ENCODE peak calls at places on chromosomes 11 and 22, in nine cellular contexts. R is fibroblast of lung, U is dorsolateral prefrontal cortex, H is uterus, O is prostate gland, V is BJ, I is endothelial cell, S is epithelial cell of esophagus, Y is HCT116. E is an unnamed sample.

GRCh38 chr11:15186146-15186545 is 71.4 kb downstream of the INSC start:
- DNase-seq in U (no peak), Y (no peak), S (no peak), I (no peak), O (no peak), R (no peak), V (no peak), H (no peak), E (no peak)

GRCh38 chr22:42336527-42337227 is 66.2 kb upstream of the TCF20 start:
- DNase-seq in H (no peak), R (no peak), Y (no peak), I (no peak), V (no peak), O (no peak), S (peak; percentile 65), U (peak; percentile 57), E (peak; percentile 41)

GRCh38 chr11:90849278-90849677 is 626.4 kb upstream of the CHORDC1 start:
- DNase-seq in S (peak; percentile 2), O (no peak), I (no peak), V (no peak), U (no peak), Y (no peak), H (no peak), R (no peak), E (peak; percentile 14)

GRCh38 chr11:93063101-93063500 is 93.7 kb downstream of the MTNR1B start:
- DNase-seq in Y (no peak), I (no peak), S (no peak), V (no peak), R (peak; percentile 19), U (no peak), H (no peak), O (no peak), E (no peak)

GRCh38 chr11:47314992-47315391 is 37.5 kb downstream of the MYBPC3 start:
- DNase-seq in O (no peak), Y (no peak), R (no peak), U (no peak), I (no peak), H (no peak), S (no peak), V (peak; percentile 35), E (no peak)

GRCh38 chr11:129644326-129644725 is 171.3 kb upstream of the TMEM45B start:
- DNase-seq in Y (no peak), S (no peak), I (no peak), R (peak; percentile 29), O (no peak), H (no peak), U (no peak), V (no peak), E (no peak)

GRCh38 chr11:118587952-118588351 is 15.7 kb downstream of the ARCN1 start:
- DNase-seq in R (no peak), H (no peak), O (no peak), U (no peak), Y (no peak), I (no peak), S (no peak), V (no peak), E (no peak)

GRCh38 chr22:36741204-36741793 is 34.6 kb downstream of the IFT27 start:
- DNase-seq in V (no peak), Y (peak; percentile 46), S (no peak), I (no peak), O (no peak), R (no peak), H (no peak), U (no peak), E (no peak)

GRCh38 chr11:13354335-13354734 is 76.7 kb downstream of the BMAL1 start:
- DNase-seq in O (no peak), V (no peak), Y (no peak), I (peak; percentile 28), R (no peak), H (no peak), U (no peak), S (peak; percentile 37), E (peak; percentile 43)

GRCh38 chr11:61834278-61835004 is 6.3 kb downstream of the FADS2 start:
- DNase-seq in R (peak; percentile 82), I (peak; percentile 77), Y (no peak), H (peak; percentile 64), S (no peak), O (no peak), V (no peak), U (no peak), E (peak; percentile 49)

GRCh38 chr11:33860926-33861325 is 30.9 kb downstream of the LMO2 start:
- DNase-seq in O (peak; percentile 22), S (no peak), I (no peak), U (no peak), R (no peak), H (no peak), V (no peak), Y (no peak), E (no peak)

GRCh38 chr11:33861911-33862310 is 30.0 kb downstream of the LMO2 start:
- DNase-seq in Y (no peak), O (no peak), U (no peak), V (no peak), R (no peak), S (no peak), H (no peak), I (no peak), E (no peak)

GRCh38 chr11:33861366-33861765 is 30.5 kb downstream of the LMO2 start:
- DNase-seq in Y (no peak), S (no peak), I (no peak), U (no peak), V (no peak), H (no peak), O (no peak), R (no peak), E (no peak)

GRCh38 chr11:33859306-33859705 is 32.6 kb downstream of the LMO2 start:
- DNase-seq in U (no peak), H (no peak), I (no peak), Y (no peak), S (no peak), V (no peak), O (no peak), R (no peak), E (no peak)

GRCh38 chr11:33857924-33858323 is 34.0 kb downstream of the LMO2 start:
- DNase-seq in V (peak; percentile 1), Y (peak; percentile 55), U (peak; percentile 63), I (peak; percentile 89), O (peak; percentile 57), S (peak; percentile 71), R (peak; percentile 46), H (peak; percentile 73), E (peak; percentile 80)
- TF ChIP-seq CTCF in V (peak; percentile 93), Y (peak; percentile 88), U (peak; percentile 91), I (peak; percentile 88), O (peak; percentile 75), S (peak; percentile 95), R (peak; percentile 93), H (peak; percentile 87), E (peak; percentile 91)

GRCh38 chr22:48004936-48005335 is 1242.5 kb downstream of the TBC1D22A start:
- DNase-seq in V (no peak), S (no peak), H (no peak), R (no peak), U (no peak), Y (no peak), I (no peak), O (no peak), E (no peak)

DNA sequence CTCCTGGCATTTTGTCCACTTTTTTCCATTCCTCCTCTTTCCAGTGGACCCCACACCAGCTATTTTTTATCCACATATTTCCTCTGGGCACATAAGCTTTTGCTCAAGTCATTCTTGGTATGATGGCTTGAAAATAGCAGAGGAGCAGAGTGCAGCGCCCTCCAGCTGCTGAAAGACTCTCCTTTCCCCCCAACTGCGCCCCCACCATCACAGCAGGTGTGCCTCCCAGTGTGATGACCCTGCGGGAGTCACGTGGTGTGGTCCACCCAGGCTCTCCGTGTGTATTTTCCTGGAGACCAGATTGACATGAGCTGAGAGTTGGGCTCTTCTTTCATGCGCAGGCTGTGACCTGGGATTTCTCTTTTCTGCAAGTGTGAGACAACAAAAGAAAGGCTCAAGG is 1241.6 kb downstream of the TBC1D22A start:
- DNase-seq in S (no peak), R (no peak), O (no peak), I (no peak), V (no peak), H (no peak), Y (no peak), U (no peak), E (no peak)
- TF ChIP-seq CTCF in S (no peak), R (no peak), O (no peak), I (no peak), V (no peak), H (no peak), Y (no peak), U (no peak), E (no peak)

DNA sequence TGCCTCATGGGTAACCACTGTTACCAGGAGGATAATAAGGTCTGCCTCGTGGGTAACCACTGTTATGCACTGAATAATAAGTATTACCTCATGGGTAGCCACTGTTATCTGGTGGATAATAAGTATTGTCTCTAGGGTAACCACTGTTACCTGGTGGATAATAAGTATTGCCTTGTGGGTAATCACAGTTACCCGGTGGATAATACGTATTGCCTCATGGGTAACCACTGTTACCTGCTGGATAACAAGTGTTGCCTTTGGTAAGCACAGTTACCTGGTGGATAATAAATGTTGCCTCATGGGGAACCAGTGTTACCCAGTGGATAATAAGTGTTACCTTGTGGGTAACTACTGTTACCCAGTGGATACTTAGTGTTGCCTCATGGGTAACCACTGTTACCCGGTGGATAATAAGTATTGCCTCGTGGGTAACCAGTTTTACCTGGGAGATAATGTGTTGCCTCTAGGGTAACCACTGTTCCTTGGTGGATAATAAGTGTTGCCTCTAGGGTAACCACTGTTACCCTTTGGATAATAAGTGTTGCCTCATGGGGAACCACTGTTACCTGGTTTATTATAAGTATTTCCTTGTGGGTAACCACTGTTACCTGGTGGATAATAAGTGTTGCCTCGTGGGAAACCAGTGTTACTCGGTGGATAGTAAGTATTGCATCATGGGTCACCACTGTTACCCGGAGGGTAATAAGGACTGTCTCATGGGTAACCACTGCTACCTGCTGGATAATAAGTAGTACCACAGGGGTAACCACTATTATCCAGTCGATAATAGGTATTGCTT is 10.6 kb upstream of the NXPE4 start:
- DNase-seq in I (no peak), O (no peak), S (no peak), Y (no peak), R (no peak), H (no peak), U (no peak), V (no peak), E (peak; percentile 27)
- TF ChIP-seq CTCF in I (no peak), O (peak; percentile 30), S (no peak), Y (no peak), R (no peak), H (no peak), U (no peak), V (no peak), E (no peak)

DNA sequence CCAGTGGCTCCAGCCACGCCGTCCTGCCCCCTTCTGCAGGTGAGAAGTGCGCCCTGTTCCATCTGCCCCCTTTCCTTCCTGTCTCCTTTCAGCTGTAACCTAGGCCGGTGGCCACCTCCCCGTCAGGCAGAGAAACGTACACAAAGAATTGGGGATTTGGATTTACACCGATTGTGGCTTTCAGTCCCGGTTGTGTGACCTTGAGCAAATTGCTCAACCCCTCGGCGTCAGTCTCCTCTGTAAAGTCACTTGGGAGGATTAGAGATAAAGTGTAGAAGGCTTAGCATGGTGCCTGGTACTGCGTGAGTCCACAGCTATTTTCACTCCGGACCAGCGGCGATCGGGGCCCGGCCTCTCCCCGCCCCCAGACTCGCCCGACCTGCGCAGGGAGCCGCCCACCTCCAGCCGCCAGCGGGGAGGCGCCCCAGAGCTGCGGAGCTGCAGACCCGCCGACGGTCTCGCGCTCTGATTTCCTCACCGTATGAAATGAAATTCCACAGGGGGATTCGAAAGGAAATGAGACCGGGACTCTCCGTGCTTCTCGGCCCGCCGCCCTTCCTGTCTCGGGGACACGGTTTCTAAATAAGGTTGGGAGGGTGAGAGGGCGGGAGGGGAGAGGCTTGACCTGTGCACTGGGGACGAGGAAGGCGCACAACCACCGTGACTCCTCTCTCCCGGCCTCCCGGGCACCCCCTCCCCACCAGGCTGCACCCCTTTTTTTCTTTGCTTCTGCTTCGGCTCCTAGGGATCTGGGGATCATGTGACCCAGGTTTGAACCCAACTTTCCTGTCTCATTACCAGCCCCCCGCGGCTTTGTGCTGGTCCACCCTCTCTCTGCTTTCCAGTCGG is 703 bp upstream of the FZD4 start:
- DNase-seq in V (no peak), S (peak; percentile 71), I (peak; percentile 90), O (peak; percentile 79), H (peak; percentile 85), U (peak; percentile 29), Y (peak; percentile 34), R (peak; percentile 78), E (peak; percentile 71)
- TF ChIP-seq CTCF in V (peak; percentile 32), S (no peak), I (no peak), O (peak; percentile 67), H (peak; percentile 53), U (peak; percentile 41), Y (peak; percentile 33), R (peak; percentile 4), E (no peak)

E was measured in MCF 10A.